ENCODE peak calls at places on chromosomes 6 and 20, in six cellular contexts. U is osteoblast; L is hippocampal formation; G is fibroblast of lung; Y is ecto neural progenitor cell; W is activated T-helper 1 cell treated with anti-CD3 and anti-CD28 coated beads, Interleukin-12 subunit alpha, Interleukin-12 subunit beta, Interleukin-2, Interleukin-4 antibody, amounts not matched to agents 30 ng/mL and 10 ng/mL and 1 ng/mL, durations not matched to agents 14 hours and 24 hours and 36 hours. F is an unnamed sample.

GRCh38 chr6:40755046-40755681 is 168.0 kb upstream of the LRFN2 start:
- DNase-seq in U (peak), G (peak), Y (no peak), L (no peak), W (no peak), F (no peak)

GRCh38 chr6:96520039-96520850 is 1.4 kb upstream of the UFL1 start:
- DNase-seq in W (no peak), U (peak), L (no peak), G (peak), Y (no peak), F (no peak)

GRCh38 chr6:126534418-126534817 is 194.5 kb downstream of the CENPW start:
- DNase-seq in G (no peak), W (no peak), L (no peak), Y (no peak), U (no peak), F (no peak)

GRCh38 chr20:63718996-63719395 is 11.2 kb downstream of the ZGPAT start:
- DNase-seq in G (no peak), Y (no peak), U (no peak), W (no peak), L (no peak), F (no peak)

GRCh38 chr6:167328086-167328485 is 3.2 kb downstream of the TTLL2 start:
- DNase-seq in L (no peak), G (no peak), W (no peak), Y (no peak), U (no peak), F (no peak)

GRCh38 chr6:100920028-100920427 is 38.9 kb upstream of the ASCC3 start:
- DNase-seq in Y (no peak), W (no peak), U (no peak), G (no peak), L (no peak), F (no peak)

GRCh38 chr6:137729866-137730629 is 137.0 kb upstream of the TNFAIP3 start:
- DNase-seq in G (no peak), L (no peak), Y (no peak), U (no peak), W (no peak), F (no peak)

GRCh38 chr6:107360476-107360875 is 98.9 kb downstream of the PDSS2 start:
- DNase-seq in G (no peak), W (no peak), Y (no peak), U (no peak), L (no peak), F (no peak)

GRCh38 chr6:170370413-170370812 is 63.9 kb downstream of the FAM120B start:
- DNase-seq in G (no peak), Y (no peak), L (no peak), W (no peak), U (no peak), F (no peak)